ENCODE peak calls at places on chromosome 1, in six cellular contexts. X is CD8-positive, alpha-beta T cell; A is retina; O is HFFc6; J is uterus; F is activated T-helper 9 cell treated with anti-CD3 and anti-CD28 coated beads, Interleukin-2, amount 50 U/mL, for 16 hours. Z is an unnamed sample.

GRCh38 chr1:62241357-62242131 is 46.9 kb downstream of the L1TD1 start:
- DNase-seq in X (no peak), O (no peak), F (no peak), A (no peak), J (no peak), Z (no peak)

GRCh38 chr1:42282024-42282579 is 52.9 kb downstream of the FOXJ3 start:
- DNase-seq in X (no peak), F (no peak), O (peak), A (no peak), J (no peak), Z (no peak)

GRCh38 chr1:156157974-156158373 is 4.6 kb downstream of the SEMA4A start:
- DNase-seq in O (no peak), F (no peak), X (no peak), J (no peak), A (no peak), Z (no peak)

GRCh38 chr1:19312782-19313635 is 883 bp downstream of the SLC66A1 start:
- DNase-seq in O (no peak), J (no peak), F (no peak), A (no peak), X (no peak), Z (no peak)

GRCh38 chr1:9473032-9473792 is 66.1 kb upstream of the SLC25A33 start:
- DNase-seq in A (peak), F (no peak), O (peak), X (no peak), J (peak), Z (peak)

GRCh38 chr1:200332716-200333115 is 77.1 kb downstream of the ZNF281 start:
- DNase-seq in J (no peak), X (no peak), A (no peak), O (no peak), F (no peak), Z (no peak)

GRCh38 chr1:45802343-45803298 is 791 bp upstream of the MAST2 start:
- DNase-seq in J (peak), A (peak), X (no peak), O (peak), F (no peak), Z (peak)

GRCh38 chr1:240217398-240217797 is 125.7 kb downstream of the FMN2 start:
- DNase-seq in A (no peak), X (no peak), F (no peak), J (no peak), O (no peak), Z (no peak)

GRCh38 chr1:218292515-218292914 is 7.4 kb downstream of the RRP15 start:
- DNase-seq in J (no peak), O (no peak), F (no peak), X (no peak), A (no peak), Z (no peak)

GRCh38 chr1:183215076-183215720 is 29.1 kb downstream of the LAMC2 start:
- DNase-seq in F (no peak), O (no peak), X (no peak), J (no peak), A (peak), Z (no peak)

Z was measured in NCI-H748 treated with DMSO at 0.1 percent for 48 hours.